ENCODE peak calls at places on chromosomes 11 and 22, in seven cellular contexts. P is NCI-H1092, W is cardiac fibroblast, V is GM13977, R is heart right ventricle, L is left cardiac atrium, D is NCI-H1694 treated with DMSO at 0.1 percent for 48 hours. B is an unnamed sample.

GRCh38 chr11:8807544-8808225 is 103.3 kb upstream of the AKIP1 start:
- DNase-seq in P (no peak), W (peak; percentile 65), V (no peak), R (peak; percentile 46), L (peak; percentile 49), D (no peak), B (no peak)

GRCh38 chr22:39241632-39242388 is 3.0 kb downstream of the PDGFB start:
- DNase-seq in P (no peak), W (no peak), V (no peak), R (no peak), L (no peak), D (no peak), B (no peak)

GRCh38 chr22:19879248-19879575 is 24.5 kb upstream of the GNB1L start:
- DNase-seq in P (no peak), W (no peak), V (no peak), R (no peak), L (peak; percentile 12), D (no peak), B (no peak)

GRCh38 chr11:26778000-26778757 is 56.3 kb upstream of the SLC5A12 start:
- DNase-seq in P (no peak), W (peak; percentile 84), V (no peak), R (no peak), L (no peak), D (no peak), B (no peak)

GRCh38 chr22:22959147-22959827 is 71.7 kb downstream of the IGLL5 start:
- DNase-seq in P (peak; percentile 77), W (peak; percentile 82), V (no peak), R (peak; percentile 81), L (peak; percentile 76), D (peak; percentile 81), B (peak; percentile 90)

GRCh38 chr11:92839450-92839849 is 130.0 kb upstream of the MTNR1B start:
- DNase-seq in P (no peak), W (no peak), V (no peak), R (no peak), L (no peak), D (no peak), B (no peak)

GRCh38 chr11:96307748-96308133 is 35.3 kb downstream of the MAML2 start:
- DNase-seq in P (no peak), W (peak; percentile 91), V (no peak), R (no peak), L (no peak), D (no peak), B (no peak)

GRCh38 chr11:100876826-100877545 is 189.9 kb downstream of the ARHGAP42 start:
- DNase-seq in P (no peak), W (peak; percentile 99), V (peak; percentile 38), R (peak; percentile 20), L (no peak), D (no peak), B (no peak)

GRCh38 chr11:113351490-113351889 is 36.1 kb upstream of the ANKK1 start:
- DNase-seq in P (peak; percentile 51), W (no peak), V (no peak), R (no peak), L (no peak), D (no peak), B (no peak)

GRCh38 chr11:44006882-44007495 is 40.8 kb upstream of the ACCSL start:
- DNase-seq in P (no peak), W (no peak), V (no peak), R (peak; percentile 66), L (no peak), D (no peak), B (no peak)

GRCh38 chr11:77602385-77603105 is 12.8 kb downstream of the AQP11 start:
- DNase-seq in P (no peak), W (peak; percentile 90), V (no peak), R (no peak), L (no peak), D (no peak), B (no peak)

GRCh38 chr22:26499188-26499703 is 13.0 kb downstream of the TFIP11 start:
- DNase-seq in P (no peak), W (no peak), V (no peak), R (no peak), L (no peak), D (no peak), B (no peak)

GRCh38 chr11:8294251-8294935 is 30.7 kb upstream of the LMO1 start:
- DNase-seq in P (no peak), W (no peak), V (no peak), R (no peak), L (no peak), D (no peak), B (no peak)

GRCh38 chr11:74468521-74469280 is 1.4 kb upstream of the KCNE3 start:
- DNase-seq in P (no peak), W (peak; percentile 20), V (no peak), R (no peak), L (no peak), D (no peak), B (peak; percentile 30)

GRCh38 chr11:45880772-45881570 is 4.5 kb upstream of the MAPK8IP1 start:
- DNase-seq in P (peak; percentile 39), W (no peak), V (no peak), R (no peak), L (no peak), D (peak; percentile 78), B (peak; percentile 74)

GRCh38 chr11:74185695-74186094 is 14.6 kb downstream of the PPME1 start:
- DNase-seq in P (no peak), W (peak; percentile 27), V (no peak), R (no peak), L (no peak), D (no peak), B (no peak)

GRCh38 chr11:12185914-12186313 is 75.5 kb downstream of the MICAL2 start:
- DNase-seq in P (peak; percentile 48), W (no peak), V (no peak), R (peak; percentile 53), L (peak; percentile 76), D (no peak), B (no peak)

GRCh38 chr11:12677131-12677530 is 2.9 kb downstream of the TEAD1 start:
- DNase-seq in P (no peak), W (peak; percentile 57), V (no peak), R (no peak), L (no peak), D (no peak), B (no peak)

GRCh38 chr11:24091594-24091993 is 405.3 kb upstream of the LUZP2 start:
- DNase-seq in P (no peak), W (no peak), V (no peak), R (no peak), L (no peak), D (no peak), B (no peak)